ENCODE peak calls at places on chromosomes 6 and 20, in seven cellular contexts. P is HL-60, M is hepatocyte, X is foreskin fibroblast, G is HFF-Myc, I is A549, N is cardiac fibroblast. K is an unnamed sample.

GRCh38 chr6:22113046-22113766 is 183.6 kb downstream of the PRL start:
- DNase-seq in M (peak; percentile 44), N (peak; percentile 97), X (peak; percentile 75), G (peak; percentile 52), P (peak; percentile 10), I (peak; percentile 55), K (peak; percentile 97)

GRCh38 chr20:23125625-23126191 is 39.6 kb upstream of the CD93 start:
- DNase-seq in X (peak; percentile 42), G (no peak), N (peak; percentile 69), M (peak; percentile 48), P (peak; percentile 100), I (no peak), K (peak; percentile 71)

GRCh38 chr6:149855040-149855654 is 9.0 kb downstream of the LRP11 start:
- DNase-seq in X (peak; percentile 87), I (peak; percentile 45), P (no peak), N (peak; percentile 73), G (no peak), M (peak; percentile 70), K (peak; percentile 77)

GRCh38 chr6:158910484-158911075 is 89.4 kb downstream of the RSPH3 start:
- DNase-seq in I (no peak), M (peak; percentile 45), G (no peak), P (no peak), X (no peak), N (no peak), K (no peak)

GRCh38 chr20:56855693-56856092 is 226.6 kb downstream of the TFAP2C start:
- DNase-seq in G (no peak), M (no peak), N (no peak), P (no peak), X (no peak), I (no peak), K (no peak)

GRCh38 chr6:151294561-151295101 is 54.9 kb downstream of the AKAP12 start:
- DNase-seq in P (no peak), I (no peak), X (peak; percentile 14), N (no peak), G (no peak), M (no peak), K (no peak)

GRCh38 chr6:105941616-105942412 is 144.3 kb upstream of the PRDM1 start:
- DNase-seq in M (no peak), N (no peak), G (no peak), P (no peak), I (no peak), X (peak; percentile 19), K (peak; percentile 67)

GRCh38 chr20:19254086-19254821 is 41.8 kb downstream of the SLC24A3 start:
- DNase-seq in M (no peak), X (peak; percentile 57), N (peak; percentile 41), I (no peak), G (no peak), P (no peak), K (peak; percentile 56)

GRCh38 chr20:25238319-25239037 is 9.4 kb upstream of the PYGB start:
- DNase-seq in I (no peak), M (no peak), G (no peak), N (peak; percentile 52), P (no peak), X (no peak), K (no peak)

GRCh38 chr6:69812746-69813427 is 16.1 kb upstream of the LMBRD1 start:
- DNase-seq in N (no peak), M (no peak), I (no peak), G (no peak), P (no peak), X (no peak), K (no peak)

GRCh38 chr6:53492860-53493634 is 51.9 kb downstream of the GCLC start:
- DNase-seq in X (peak; percentile 35), I (peak; percentile 40), M (peak; percentile 63), P (peak; percentile 28), N (peak; percentile 71), G (peak; percentile 30), K (peak; percentile 74)

GRCh38 chr6:145626857-145627256 is 108.5 kb downstream of the EPM2A start:
- DNase-seq in N (peak; percentile 92), M (peak; percentile 8), G (peak; percentile 1), I (no peak), X (peak; percentile 36), P (no peak), K (peak; percentile 1)

GRCh38 chr6:167706313-167707109 is 120.2 kb upstream of the AFDN start:
- DNase-seq in N (no peak), X (no peak), I (no peak), P (peak; percentile 35), M (no peak), G (no peak), K (no peak)

GRCh38 chr6:48736486-48737206 is 625.6 kb upstream of the PTCHD4 start:
- DNase-seq in M (no peak), N (peak; percentile 60), P (no peak), X (peak; percentile 40), G (peak; percentile 55), I (no peak), K (no peak)
- TF ChIP-seq CTCF in M (no peak), N (no peak), P (no peak), X (no peak), G (no peak), I (no peak), K (no peak)

DNA sequence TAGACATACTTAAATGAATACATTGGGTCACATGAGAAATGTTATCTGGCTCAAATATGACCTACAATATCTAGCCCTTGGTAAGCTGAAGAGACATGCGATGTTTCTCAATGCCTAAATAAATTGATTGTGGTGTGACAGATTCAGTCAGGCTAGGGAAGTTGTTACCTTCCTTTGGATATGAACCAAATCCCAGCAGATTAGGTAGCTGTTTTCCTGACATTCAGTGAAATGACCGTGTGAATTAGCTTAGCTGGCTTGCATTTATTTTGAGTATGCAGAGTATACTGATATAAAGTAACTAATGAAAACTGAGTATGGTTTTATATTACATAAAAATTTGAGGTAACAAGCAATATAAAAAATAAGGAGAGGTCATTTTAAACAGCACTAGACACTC is 288.2 kb downstream of the GJA1 start:
- DNase-seq in N (no peak), M (no peak), I (no peak), P (no peak), X (no peak), G (no peak), K (no peak)
- TF ChIP-seq CTCF in N (no peak), M (no peak), I (no peak), P (no peak), X (no peak), G (no peak), K (no peak)

GRCh38 chr6:165974817-165975216 is 192.8 kb downstream of the TBXT start:
- DNase-seq in P (no peak), G (no peak), M (no peak), X (no peak), N (no peak), I (no peak), K (no peak)
- TF ChIP-seq CTCF in P (no peak), G (no peak), M (no peak), X (no peak), N (no peak), I (no peak), K (no peak)

DNA sequence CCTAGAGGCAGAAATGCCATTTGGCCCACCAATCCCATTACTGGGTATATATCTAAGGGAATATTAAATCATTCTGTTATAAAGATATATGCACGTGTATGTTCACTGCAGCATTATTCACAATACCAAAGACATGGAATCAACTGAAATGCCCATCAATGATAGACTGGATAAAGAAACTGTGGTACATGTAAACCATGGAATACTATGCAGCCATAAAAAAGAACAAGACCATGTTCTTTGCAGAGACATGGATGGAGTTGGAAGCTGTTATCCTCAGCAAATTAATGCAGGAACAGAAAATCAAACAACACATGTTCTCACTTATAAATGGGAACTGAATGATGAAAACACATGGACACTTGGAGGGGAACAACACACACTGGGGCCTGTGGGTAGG is 458.4 kb downstream of the CD83 start:
- DNase-seq in I (no peak), P (no peak), X (no peak), M (no peak), G (no peak), N (no peak), K (no peak)
- TF ChIP-seq CTCF in I (no peak), P (no peak), X (no peak), M (no peak), G (no peak), N (no peak), K (no peak)

GRCh38 chr20:953742-954141 is 37.6 kb upstream of the ANGPT4 start:
- DNase-seq in X (peak; percentile 8), P (no peak), M (no peak), I (peak; percentile 22), N (no peak), G (no peak), K (peak; percentile 26)
- TF ChIP-seq CTCF in X (no peak), P (no peak), M (peak; percentile 8), I (peak; percentile 15), N (peak; percentile 13), G (no peak), K (peak; percentile 19)

GRCh38 chr6:128370072-128370471 is 150.3 kb downstream of the PTPRK start:
- DNase-seq in M (no peak), X (peak; percentile 30), N (peak; percentile 56), I (peak; percentile 3), G (peak; percentile 44), P (no peak), K (peak; percentile 12)
- TF ChIP-seq CTCF in M (no peak), X (no peak), N (no peak), I (no peak), G (no peak), P (no peak), K (no peak)

GRCh38 chr6:42787018-42787611 is 5.3 kb downstream of the BICRAL start:
- DNase-seq in N (no peak), P (no peak), X (no peak), M (no peak), G (no peak), I (no peak), K (no peak)

GRCh38 chr6:42784739-42785498 is 3.1 kb downstream of the BICRAL start:
- DNase-seq in X (no peak), P (no peak), I (no peak), N (no peak), M (no peak), G (no peak), K (no peak)

GRCh38 chr6:42788671-42789070 is 6.8 kb downstream of the BICRAL start:
- DNase-seq in M (no peak), X (no peak), G (no peak), I (no peak), N (no peak), P (no peak), K (no peak)

GRCh38 chr6:42783876-42784738 is 2.3 kb downstream of the BICRAL start:
- DNase-seq in N (peak; percentile 36), I (no peak), P (no peak), G (no peak), X (no peak), M (no peak), K (no peak)

GRCh38 chr6:42786525-42786985 is 4.7 kb downstream of the BICRAL start:
- DNase-seq in N (no peak), M (no peak), I (no peak), P (no peak), X (no peak), G (no peak), K (no peak)
- TF ChIP-seq CTCF in N (no peak), M (no peak), I (no peak), P (no peak), X (no peak), G (no peak), K (no peak)

GRCh38 chr20:47780990-47781389 is 4.3 kb downstream of the SULF2 start:
- DNase-seq in I (no peak), N (no peak), X (no peak), P (no peak), G (no peak), M (no peak), K (no peak)
- TF ChIP-seq CTCF in I (no peak), N (no peak), X (no peak), P (no peak), G (peak; percentile 6), M (no peak), K (no peak)

K was measured in MCF 10A.